ENCODE peak calls at places on chromosomes 13 and 19, in nine cellular contexts. P is heart left ventricle, H is fibroblast of lung, C is hepatocyte, R is PC-3, Z is brain microvascular endothelial cell, M is fibroblast of mammary gland, W is AG04450, K is thoracic aorta. I is an unnamed sample.

GRCh38 chr19:15251749-15252397 is 19.6 kb upstream of the EPHX3 start:
- DNase-seq in P (peak; percentile 86), H (peak; percentile 98), C (peak; percentile 85), R (peak; percentile 55), Z (peak; percentile 92), M (peak; percentile 98), W (peak; percentile 90), K (peak; percentile 50), I (peak; percentile 94)

GRCh38 chr19:35216833-35217707 is 11.5 kb downstream of the FAM187B start:
- DNase-seq in P (peak; percentile 37), H (no peak), C (peak; percentile 55), R (peak; percentile 15), Z (no peak), M (no peak), W (no peak), K (no peak), I (no peak)

GRCh38 chr13:44111701-44112100 is 232.0 kb downstream of the LACC1 start:
- DNase-seq in P (no peak), H (no peak), C (no peak), R (no peak), Z (no peak), M (no peak), W (no peak), K (no peak), I (no peak)

GRCh38 chr19:10543420-10544241 is at the start of gene ATG4D:
- DNase-seq in P (peak; percentile 84), H (peak; percentile 61), C (peak; percentile 93), R (peak; percentile 81), Z (peak; percentile 35), M (peak; percentile 51), W (no peak), K (no peak), I (no peak)

GRCh38 chr19:58575183-58576041 is 2.3 kb upstream of the MZF1 start:
- DNase-seq in P (peak; percentile 91), H (peak; percentile 91), C (peak; percentile 97), R (peak; percentile 92), Z (peak; percentile 88), M (peak; percentile 87), W (peak; percentile 75), K (peak; percentile 71), I (peak; percentile 69)

GRCh38 chr19:22600690-22601648 is 33.2 kb upstream of the ZNF492 start:
- DNase-seq in P (no peak), H (no peak), C (no peak), R (no peak), Z (no peak), M (no peak), W (no peak), K (no peak), I (no peak)

GRCh38 chr19:8456064-8456463 is 11.3 kb downstream of the HNRNPM start:
- DNase-seq in P (no peak), H (no peak), C (no peak), R (no peak), Z (no peak), M (no peak), W (no peak), K (no peak), I (no peak)

GRCh38 chr19:3606690-3607289 is at the start of gene TBXA2R:
- DNase-seq in P (peak; percentile 83), H (peak; percentile 48), C (peak; percentile 55), R (peak; percentile 59), Z (peak; percentile 57), M (peak; percentile 49), W (no peak), K (peak; percentile 52), I (no peak)

GRCh38 chr19:3607398-3608078 is 863 bp upstream of the TBXA2R start:
- DNase-seq in P (peak; percentile 83), H (no peak), C (no peak), R (peak; percentile 46), Z (no peak), M (peak; percentile 40), W (no peak), K (no peak), I (no peak)

GRCh38 chr19:5803441-5803751 is 1.5 kb upstream of the NRTN start:
- DNase-seq in P (no peak), H (no peak), C (no peak), R (no peak), Z (no peak), M (no peak), W (no peak), K (no peak), I (no peak)
- H3K4me3 ChIP-seq in P (no peak overlapping the region), H (peak overlapping the region; percentile 49), C (peak overlapping the region; percentile 24), R (peak overlapping the region; percentile 58), Z (peak overlapping the region; percentile 39), M (no peak overlapping the region), W (peak overlapping the region; percentile 44), K (peak overlapping the region; percentile 61), I (peak overlapping the region; percentile 12)

GRCh38 chr19:48752511-48753365 is at the start of gene FUT1:
- DNase-seq in P (peak; percentile 84), H (no peak), C (peak; percentile 92), R (peak; percentile 91), Z (no peak), M (no peak), W (no peak), K (no peak), I (no peak)
- TF ChIP-seq CTCF in P (no peak), H (no peak), C (no peak), R (peak; percentile 16), Z (peak; percentile 5), M (no peak), W (no peak), K (no peak), I (peak; percentile 14)

DNA sequence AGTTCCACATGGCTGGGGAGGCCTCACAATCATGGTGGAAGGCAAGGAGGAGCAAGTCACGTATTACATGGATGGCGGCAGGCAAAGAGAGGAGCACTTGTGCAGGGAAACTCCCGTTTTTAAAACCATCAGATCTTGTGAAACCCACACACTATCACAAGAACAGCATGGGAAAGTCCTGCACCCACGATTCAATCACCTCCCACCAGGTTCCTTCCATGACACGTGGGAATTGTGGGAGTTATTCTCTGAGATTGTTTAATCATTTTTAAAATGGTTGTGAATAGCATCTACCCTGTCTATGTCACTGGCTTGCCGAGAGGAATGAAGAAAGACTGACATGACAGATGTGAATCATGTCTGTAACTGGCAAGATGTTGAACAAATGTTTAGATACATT is 301.7 kb downstream of the HS6ST3 start:
- DNase-seq in P (no peak), H (no peak), C (no peak), R (no peak), Z (no peak), M (no peak), W (no peak), K (no peak), I (no peak)
- H3K4me3 ChIP-seq in P (no peak overlapping the region), H (no peak overlapping the region), C (no peak overlapping the region), R (no peak overlapping the region), Z (no peak overlapping the region), M (no peak overlapping the region), W (no peak overlapping the region), K (no peak overlapping the region), I (no peak overlapping the region)

GRCh38 chr19:36962346-36962745 is 46.2 kb downstream of the ZNF568 start:
- DNase-seq in P (no peak), H (no peak), C (no peak), R (no peak), Z (no peak), M (no peak), W (no peak), K (no peak), I (no peak)

DNA sequence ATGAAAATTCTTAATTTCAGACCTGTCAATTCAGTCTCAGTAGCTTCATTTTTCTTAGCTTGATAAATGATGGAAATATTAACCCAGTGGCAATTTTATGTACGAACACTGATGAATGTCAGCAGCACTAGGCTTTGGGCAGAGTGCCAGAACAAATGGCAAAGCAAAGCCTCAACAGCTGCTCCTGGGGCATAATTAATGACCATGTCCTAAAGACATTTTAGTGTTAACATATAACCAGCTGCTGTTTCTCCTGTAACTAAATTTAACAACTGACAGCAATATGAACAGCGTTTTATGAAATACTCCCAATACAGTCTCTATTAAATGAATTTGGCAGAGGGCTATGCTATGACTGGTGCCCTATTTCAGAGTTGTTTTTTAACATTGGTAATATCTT is 47.1 kb downstream of the ZNF568 start:
- DNase-seq in P (no peak), H (peak; percentile 45), C (no peak), R (no peak), Z (no peak), M (no peak), W (no peak), K (no peak), I (no peak)
- TF ChIP-seq CTCF in P (no peak), H (no peak), C (no peak), R (no peak), Z (no peak), M (no peak), W (no peak), K (no peak), I (no peak)

GRCh38 chr13:45464687-45465453 is at the start of gene COG3:
- DNase-seq in P (peak; percentile 95), H (peak; percentile 97), C (peak; percentile 97), R (peak; percentile 93), Z (peak; percentile 96), M (peak; percentile 96), W (peak; percentile 92), K (peak; percentile 81), I (peak; percentile 94)

GRCh38 chr13:45466359-45466758 is 1.6 kb downstream of the COG3 start:
- DNase-seq in P (no peak), H (no peak), C (no peak), R (no peak), Z (no peak), M (no peak), W (no peak), K (no peak), I (no peak)

GRCh38 chr13:45468676-45469075 is 3.9 kb downstream of the COG3 start:
- DNase-seq in P (no peak), H (no peak), C (no peak), R (no peak), Z (no peak), M (no peak), W (no peak), K (no peak), I (no peak)

DNA sequence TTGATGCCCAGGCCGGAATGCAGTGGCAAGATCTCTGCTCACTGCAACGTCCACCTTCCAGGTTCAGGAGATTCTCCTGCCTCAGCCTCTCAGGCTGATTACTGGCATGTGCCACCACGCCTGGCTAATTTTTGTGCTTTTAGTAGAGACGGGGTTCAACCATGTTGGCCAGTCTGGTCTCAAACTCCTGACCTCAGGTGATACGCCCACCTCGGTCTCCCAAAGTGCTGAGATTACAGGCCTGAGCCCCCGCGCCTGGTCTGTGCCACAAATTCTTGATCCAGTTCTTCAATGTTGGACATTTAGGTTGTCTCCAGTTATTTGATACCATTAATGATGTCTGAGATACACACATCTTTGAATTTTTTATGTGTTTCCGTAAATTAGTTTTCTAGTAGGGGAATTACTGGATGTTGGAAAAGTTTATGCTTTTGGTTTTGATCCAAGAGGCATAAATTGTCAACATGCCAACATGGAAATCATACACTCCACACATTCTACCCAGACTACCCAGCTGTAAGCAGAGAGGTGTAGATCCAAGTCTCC is 525 bp upstream of the COG3 start:
- DNase-seq in P (no peak), H (no peak), C (no peak), R (no peak), Z (no peak), M (no peak), W (no peak), K (no peak), I (no peak)
- H3K4me3 ChIP-seq in P (peak overlapping the region; percentile 94), H (peak overlapping the region; percentile 83), C (peak overlapping the region; percentile 6), R (peak overlapping the region; percentile 98), Z (peak overlapping the region; percentile 97), M (peak overlapping the region; percentile 89), W (peak overlapping the region; percentile 91), K (peak overlapping the region; percentile 77), I (peak overlapping the region; percentile 88)

DNA sequence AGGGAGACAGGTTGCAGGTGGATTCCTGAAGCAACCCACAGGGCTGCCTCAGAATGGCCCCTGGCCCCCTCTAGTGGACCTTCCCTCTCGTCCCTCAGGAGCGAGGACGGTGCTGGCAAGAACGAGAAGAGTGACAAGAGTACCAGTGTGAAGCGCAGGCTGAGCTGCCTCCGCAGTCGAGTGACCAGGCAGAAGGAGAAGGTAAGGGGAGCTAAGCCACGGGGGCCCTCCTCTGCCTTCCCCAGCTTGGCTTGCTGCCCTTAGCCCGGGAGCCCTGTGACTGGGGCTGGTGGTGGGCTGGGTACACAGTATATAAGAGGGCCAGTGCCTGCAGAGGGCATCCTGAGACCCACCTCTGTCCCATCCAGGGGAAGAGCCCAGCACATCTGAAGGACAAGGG is 34.0 kb downstream of the ARHGEF18 start:
- DNase-seq in P (no peak), H (no peak), C (no peak), R (no peak), Z (no peak), M (no peak), W (no peak), K (no peak), I (no peak)
- TF ChIP-seq CTCF in P (no peak), H (no peak), C (no peak), R (peak; percentile 26), Z (no peak), M (no peak), W (no peak), K (no peak), I (no peak)

I was measured in astrocyte of the cerebellum.